ENCODE peak calls at places on chromosomes 5 and 9, in nine cellular contexts. One of them, this sample, is unnamed.

GRCh38 chr9:32823101-32823500 is 39.8 kb downstream of the TMEM215 start:
- DNase-seq in PC-9: no peak
- DNase-seq in CD4-positive, CD25-positive, alpha-beta regulatory T cell: no peak
- DNase-seq in CD8-positive, alpha-beta memory T cell: no peak
- DNase-seq in aorta: no peak
- DNase-seq in body of pancreas: no peak
- DNase-seq in A549: no peak
- DNase-seq in AG04450: no peak
- DNase-seq in brain microvascular endothelial cell: no peak
- DNase-seq in this sample: no peak

GRCh38 chr5:178114325-178115135 is 1.2 kb downstream of the N4BP3 start:
- DNase-seq in aorta: no peak
- DNase-seq in CD8-positive, alpha-beta memory T cell: peak; percentile 82
- DNase-seq in CD4-positive, CD25-positive, alpha-beta regulatory T cell: peak; percentile 61
- DNase-seq in body of pancreas: no peak
- DNase-seq in brain microvascular endothelial cell: no peak
- DNase-seq in AG04450: no peak
- DNase-seq in PC-9: peak; percentile 37
- DNase-seq in A549: no peak
- DNase-seq in this sample: peak; percentile 59

GRCh38 chr5:178261666-178262600 is 29.3 kb upstream of the PHYKPL start:
- DNase-seq in AG04450: no peak
- DNase-seq in CD4-positive, CD25-positive, alpha-beta regulatory T cell: no peak
- DNase-seq in PC-9: no peak
- DNase-seq in brain microvascular endothelial cell: no peak
- DNase-seq in body of pancreas: no peak
- DNase-seq in A549: no peak
- DNase-seq in CD8-positive, alpha-beta memory T cell: no peak
- DNase-seq in aorta: no peak
- DNase-seq in this sample: no peak

GRCh38 chr5:98904786-98905185 is 24.0 kb downstream of the CHD1 start:
- DNase-seq in AG04450: no peak
- DNase-seq in brain microvascular endothelial cell: peak; percentile 76
- DNase-seq in PC-9: no peak
- DNase-seq in body of pancreas: no peak
- DNase-seq in CD4-positive, CD25-positive, alpha-beta regulatory T cell: no peak
- DNase-seq in CD8-positive, alpha-beta memory T cell: no peak
- DNase-seq in A549: no peak
- DNase-seq in aorta: no peak
- DNase-seq in this sample: no peak

GRCh38 chr5:143860211-143860610 is 48.2 kb downstream of the HMHB1 start:
- DNase-seq in brain microvascular endothelial cell: no peak
- DNase-seq in PC-9: no peak
- DNase-seq in CD8-positive, alpha-beta memory T cell: peak; percentile 46
- DNase-seq in CD4-positive, CD25-positive, alpha-beta regulatory T cell: no peak
- DNase-seq in body of pancreas: no peak
- DNase-seq in aorta: no peak
- DNase-seq in AG04450: no peak
- DNase-seq in A549: no peak
- DNase-seq in this sample: no peak

GRCh38 chr5:134837530-134838181 is 8.1 kb upstream of the C5orf24 start:
- DNase-seq in aorta: no peak
- DNase-seq in body of pancreas: no peak
- DNase-seq in PC-9: no peak
- DNase-seq in brain microvascular endothelial cell: no peak
- DNase-seq in CD4-positive, CD25-positive, alpha-beta regulatory T cell: no peak
- DNase-seq in A549: no peak
- DNase-seq in CD8-positive, alpha-beta memory T cell: no peak
- DNase-seq in AG04450: no peak
- DNase-seq in this sample: no peak

GRCh38 chr5:4375640-4376039 is 764.5 kb upstream of the ADAMTS16 start:
- DNase-seq in aorta: no peak
- DNase-seq in AG04450: no peak
- DNase-seq in CD4-positive, CD25-positive, alpha-beta regulatory T cell: peak; percentile 6
- DNase-seq in brain microvascular endothelial cell: no peak
- DNase-seq in body of pancreas: no peak
- DNase-seq in A549: no peak
- DNase-seq in PC-9: no peak
- DNase-seq in CD8-positive, alpha-beta memory T cell: no peak
- DNase-seq in this sample: no peak

GRCh38 chr5:55176176-55176818 is 3.3 kb upstream of the CDC20B start:
- DNase-seq in brain microvascular endothelial cell: no peak
- DNase-seq in CD8-positive, alpha-beta memory T cell: no peak
- DNase-seq in aorta: peak; percentile 77
- DNase-seq in body of pancreas: peak; percentile 71
- DNase-seq in PC-9: peak; percentile 72
- DNase-seq in CD4-positive, CD25-positive, alpha-beta regulatory T cell: peak; percentile 14
- DNase-seq in AG04450: no peak
- DNase-seq in A549: peak; percentile 70
- DNase-seq in this sample: peak; percentile 84

GRCh38 chr5:107533946-107534876 is 136.5 kb downstream of the EFNA5 start:
- DNase-seq in body of pancreas: no peak
- DNase-seq in PC-9: no peak
- DNase-seq in brain microvascular endothelial cell: no peak
- DNase-seq in aorta: no peak
- DNase-seq in CD8-positive, alpha-beta memory T cell: no peak
- DNase-seq in AG04450: no peak
- DNase-seq in A549: no peak
- DNase-seq in CD4-positive, CD25-positive, alpha-beta regulatory T cell: no peak
- DNase-seq in this sample: no peak

GRCh38 chr9:89667730-89668129 is 62.9 kb downstream of the GADD45G start:
- DNase-seq in brain microvascular endothelial cell: no peak
- DNase-seq in AG04450: no peak
- DNase-seq in PC-9: no peak
- DNase-seq in CD4-positive, CD25-positive, alpha-beta regulatory T cell: no peak
- DNase-seq in aorta: no peak
- DNase-seq in body of pancreas: peak; percentile 73
- DNase-seq in CD8-positive, alpha-beta memory T cell: no peak
- DNase-seq in A549: no peak
- DNase-seq in this sample: no peak
- H3K27ac ChIP-seq in brain microvascular endothelial cell: no peak overlapping the region
- H3K27ac ChIP-seq in AG04450: no peak overlapping the region
- H3K27ac ChIP-seq in PC-9: no peak overlapping the region
- H3K27ac ChIP-seq in CD4-positive, CD25-positive, alpha-beta regulatory T cell: no peak overlapping the region
- H3K27ac ChIP-seq in aorta: no peak overlapping the region
- H3K27ac ChIP-seq in body of pancreas: peak overlapping the region; percentile 92
- H3K27ac ChIP-seq in CD8-positive, alpha-beta memory T cell: no peak overlapping the region
- H3K27ac ChIP-seq in A549: no peak overlapping the region
- H3K27ac ChIP-seq in this sample: no peak overlapping the region

DNA sequence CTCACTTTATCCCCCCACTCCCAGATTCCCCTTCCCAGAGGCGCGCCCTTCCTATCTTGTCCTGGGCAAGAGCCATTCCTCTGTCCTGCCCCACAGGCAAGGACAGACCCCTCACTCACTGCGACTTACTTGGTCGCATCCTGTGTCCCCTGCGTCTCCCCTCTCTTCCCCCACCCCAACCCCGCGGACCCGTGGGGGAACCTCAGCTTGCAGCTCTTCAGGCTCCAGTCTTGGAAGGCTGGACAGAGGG is 542 bp downstream of the GGTA1 start:
- DNase-seq in CD4-positive, CD25-positive, alpha-beta regulatory T cell: no peak
- DNase-seq in brain microvascular endothelial cell: no peak
- DNase-seq in PC-9: no peak
- DNase-seq in aorta: no peak
- DNase-seq in AG04450: no peak
- DNase-seq in CD8-positive, alpha-beta memory T cell: no peak
- DNase-seq in A549: no peak
- DNase-seq in body of pancreas: no peak
- DNase-seq in this sample: no peak
- H3K4me3 ChIP-seq in CD4-positive, CD25-positive, alpha-beta regulatory T cell: no peak overlapping the region
- H3K4me3 ChIP-seq in brain microvascular endothelial cell: peak overlapping the region; percentile 37
- H3K4me3 ChIP-seq in PC-9: peak overlapping the region; percentile 58
- H3K4me3 ChIP-seq in aorta: peak overlapping the region; percentile 79
- H3K4me3 ChIP-seq in AG04450: peak overlapping the region; percentile 52
- H3K4me3 ChIP-seq in CD8-positive, alpha-beta memory T cell: no peak overlapping the region
- H3K4me3 ChIP-seq in A549: peak overlapping the region; percentile 53
- H3K4me3 ChIP-seq in body of pancreas: peak overlapping the region; percentile 16
- H3K4me3 ChIP-seq in this sample: peak overlapping the region; percentile 57

GRCh38 chr5:1098986-1099597 is 12.8 kb downstream of the SLC12A7 start:
- DNase-seq in body of pancreas: no peak
- DNase-seq in AG04450: no peak
- DNase-seq in A549: no peak
- DNase-seq in brain microvascular endothelial cell: no peak
- DNase-seq in aorta: no peak
- DNase-seq in CD8-positive, alpha-beta memory T cell: no peak
- DNase-seq in PC-9: no peak
- DNase-seq in CD4-positive, CD25-positive, alpha-beta regulatory T cell: no peak
- DNase-seq in this sample: no peak

GRCh38 chr5:1101991-1102713 is 9.7 kb downstream of the SLC12A7 start:
- DNase-seq in A549: no peak
- DNase-seq in PC-9: no peak
- DNase-seq in AG04450: no peak
- DNase-seq in body of pancreas: no peak
- DNase-seq in brain microvascular endothelial cell: no peak
- DNase-seq in CD4-positive, CD25-positive, alpha-beta regulatory T cell: no peak
- DNase-seq in aorta: no peak
- DNase-seq in CD8-positive, alpha-beta memory T cell: no peak
- DNase-seq in this sample: peak; percentile 88

GRCh38 chr5:1103093-1103492 is 8.8 kb downstream of the SLC12A7 start:
- DNase-seq in PC-9: no peak
- DNase-seq in A549: no peak
- DNase-seq in CD4-positive, CD25-positive, alpha-beta regulatory T cell: no peak
- DNase-seq in CD8-positive, alpha-beta memory T cell: no peak
- DNase-seq in body of pancreas: no peak
- DNase-seq in AG04450: no peak
- DNase-seq in aorta: no peak
- DNase-seq in brain microvascular endothelial cell: no peak
- DNase-seq in this sample: peak; percentile 41

GRCh38 chr5:1099931-1100651 is 11.8 kb downstream of the SLC12A7 start:
- DNase-seq in PC-9: no peak
- DNase-seq in body of pancreas: no peak
- DNase-seq in CD8-positive, alpha-beta memory T cell: no peak
- DNase-seq in brain microvascular endothelial cell: no peak
- DNase-seq in AG04450: no peak
- DNase-seq in CD4-positive, CD25-positive, alpha-beta regulatory T cell: no peak
- DNase-seq in aorta: no peak
- DNase-seq in A549: no peak
- DNase-seq in this sample: no peak

GRCh38 chr5:1100652-1101574 is 10.9 kb downstream of the SLC12A7 start:
- DNase-seq in AG04450: no peak
- DNase-seq in body of pancreas: no peak
- DNase-seq in CD8-positive, alpha-beta memory T cell: no peak
- DNase-seq in PC-9: no peak
- DNase-seq in aorta: no peak
- DNase-seq in brain microvascular endothelial cell: no peak
- DNase-seq in A549: no peak
- DNase-seq in CD4-positive, CD25-positive, alpha-beta regulatory T cell: no peak
- DNase-seq in this sample: peak; percentile 64
- H3K27ac ChIP-seq in AG04450: no peak overlapping the region
- H3K27ac ChIP-seq in body of pancreas: no peak overlapping the region
- H3K27ac ChIP-seq in CD8-positive, alpha-beta memory T cell: peak overlapping the region; percentile 73
- H3K27ac ChIP-seq in PC-9: no peak overlapping the region
- H3K27ac ChIP-seq in aorta: no peak overlapping the region
- H3K27ac ChIP-seq in brain microvascular endothelial cell: no peak overlapping the region
- H3K27ac ChIP-seq in A549: no peak overlapping the region
- H3K27ac ChIP-seq in CD4-positive, CD25-positive, alpha-beta regulatory T cell: no peak overlapping the region
- H3K27ac ChIP-seq in this sample: peak overlapping the region; percentile 13

GRCh38 chr5:176648467-176649194 is 1.3 kb downstream of the TSPAN17 start:
- DNase-seq in A549: no peak
- DNase-seq in CD8-positive, alpha-beta memory T cell: peak; percentile 65
- DNase-seq in body of pancreas: no peak
- DNase-seq in PC-9: no peak
- DNase-seq in aorta: no peak
- DNase-seq in brain microvascular endothelial cell: no peak
- DNase-seq in CD4-positive, CD25-positive, alpha-beta regulatory T cell: peak; percentile 27
- DNase-seq in AG04450: no peak
- DNase-seq in this sample: no peak

GRCh38 chr5:176651472-176651980 is 4.2 kb downstream of the TSPAN17 start:
- DNase-seq in AG04450: no peak
- DNase-seq in CD4-positive, CD25-positive, alpha-beta regulatory T cell: no peak
- DNase-seq in PC-9: no peak
- DNase-seq in aorta: no peak
- DNase-seq in A549: no peak
- DNase-seq in CD8-positive, alpha-beta memory T cell: no peak
- DNase-seq in body of pancreas: no peak
- DNase-seq in brain microvascular endothelial cell: no peak
- DNase-seq in this sample: no peak

GRCh38 chr5:176647870-176648466 is 684 bp downstream of the TSPAN17 start:
- DNase-seq in AG04450: no peak
- DNase-seq in brain microvascular endothelial cell: no peak
- DNase-seq in A549: no peak
- DNase-seq in body of pancreas: peak; percentile 71
- DNase-seq in CD8-positive, alpha-beta memory T cell: peak; percentile 54
- DNase-seq in aorta: peak; percentile 89
- DNase-seq in CD4-positive, CD25-positive, alpha-beta regulatory T cell: peak; percentile 16
- DNase-seq in PC-9: peak; percentile 71
- DNase-seq in this sample: peak; percentile 68

GRCh38 chr5:176652136-176652535 is 4.9 kb downstream of the TSPAN17 start:
- DNase-seq in CD4-positive, CD25-positive, alpha-beta regulatory T cell: no peak
- DNase-seq in body of pancreas: no peak
- DNase-seq in brain microvascular endothelial cell: no peak
- DNase-seq in A549: peak; percentile 38
- DNase-seq in PC-9: no peak
- DNase-seq in CD8-positive, alpha-beta memory T cell: no peak
- DNase-seq in AG04450: no peak
- DNase-seq in aorta: no peak
- DNase-seq in this sample: peak; percentile 46

DNA sequence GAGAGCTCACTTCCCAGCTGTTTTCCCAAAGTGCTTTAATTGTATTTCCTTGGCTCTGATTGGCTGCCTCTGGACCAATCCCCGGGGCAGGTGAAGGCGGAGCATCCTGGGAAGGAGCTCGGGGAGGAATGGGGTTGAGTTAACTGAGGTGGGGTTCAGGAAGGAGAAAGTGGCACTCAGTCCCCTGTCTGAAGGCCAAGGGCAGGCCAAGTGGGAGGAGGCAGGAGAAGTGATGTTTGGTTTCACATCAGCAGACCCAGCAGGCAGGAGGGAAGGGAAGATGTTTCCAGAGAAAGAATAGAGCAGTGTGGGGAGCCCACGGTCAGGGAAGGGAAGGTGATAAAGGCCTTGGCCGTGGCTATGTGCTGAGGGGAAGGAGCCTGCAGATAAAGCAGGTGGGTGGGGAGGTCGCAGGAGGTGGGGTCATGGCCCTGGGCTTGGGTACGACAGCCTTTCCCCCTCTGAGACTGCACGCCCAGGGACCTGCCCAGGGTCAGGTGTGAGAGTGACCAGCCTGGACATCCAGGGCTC is 3.1 kb downstream of the TSPAN17 start:
- DNase-seq in AG04450: no peak
- DNase-seq in A549: no peak
- DNase-seq in PC-9: no peak
- DNase-seq in body of pancreas: no peak
- DNase-seq in CD8-positive, alpha-beta memory T cell: no peak
- DNase-seq in CD4-positive, CD25-positive, alpha-beta regulatory T cell: no peak
- DNase-seq in aorta: no peak
- DNase-seq in brain microvascular endothelial cell: no peak
- DNase-seq in this sample: peak; percentile 44
- H3K4me3 ChIP-seq in AG04450: no peak overlapping the region
- H3K4me3 ChIP-seq in A549: no peak overlapping the region
- H3K4me3 ChIP-seq in PC-9: no peak overlapping the region
- H3K4me3 ChIP-seq in body of pancreas: no peak overlapping the region
- H3K4me3 ChIP-seq in CD8-positive, alpha-beta memory T cell: no peak overlapping the region
- H3K4me3 ChIP-seq in CD4-positive, CD25-positive, alpha-beta regulatory T cell: no peak overlapping the region
- H3K4me3 ChIP-seq in aorta: no peak overlapping the region
- H3K4me3 ChIP-seq in brain microvascular endothelial cell: no peak overlapping the region
- H3K4me3 ChIP-seq in this sample: no peak overlapping the region

GRCh38 chr5:160230686-160231527 is 1.6 kb downstream of the FABP6 start:
- DNase-seq in brain microvascular endothelial cell: peak; percentile 25
- DNase-seq in CD8-positive, alpha-beta memory T cell: no peak
- DNase-seq in aorta: peak; percentile 81
- DNase-seq in PC-9: peak; percentile 21
- DNase-seq in A549: no peak
- DNase-seq in CD4-positive, CD25-positive, alpha-beta regulatory T cell: no peak
- DNase-seq in AG04450: no peak
- DNase-seq in body of pancreas: no peak
- DNase-seq in this sample: no peak
- H3K27ac ChIP-seq in brain microvascular endothelial cell: no peak overlapping the region
- H3K27ac ChIP-seq in CD8-positive, alpha-beta memory T cell: no peak overlapping the region
- H3K27ac ChIP-seq in aorta: no peak overlapping the region
- H3K27ac ChIP-seq in PC-9: no peak overlapping the region
- H3K27ac ChIP-seq in A549: no peak overlapping the region
- H3K27ac ChIP-seq in CD4-positive, CD25-positive, alpha-beta regulatory T cell: no peak overlapping the region
- H3K27ac ChIP-seq in AG04450: no peak overlapping the region
- H3K27ac ChIP-seq in body of pancreas: no peak overlapping the region
- H3K27ac ChIP-seq in this sample: no peak overlapping the region

This sample was measured in SJCRH30.